ENCODE peak calls at places on chromosomes 6 and 20, in six cellular contexts. One of them, this sample, is unnamed.
A peak's percentile ranks its signal among the peaks of the same experiment; 100 is the strongest.

GRCh38 chr20:50493881-50494253 is 16.3 kb upstream of the PTPN1 start:
- DNase-seq in IMR-90: no peak
- DNase-seq in body of pancreas: no peak
- DNase-seq in breast epithelium: no peak
- DNase-seq in K562: no peak
- DNase-seq in tibial nerve: no peak
- DNase-seq in this sample: no peak

GRCh38 chr6:39794231-39794630 is 2.1 kb downstream of the DAAM2 start:
- DNase-seq in tibial nerve: no peak
- DNase-seq in IMR-90: no peak
- DNase-seq in body of pancreas: no peak
- DNase-seq in K562: no peak
- DNase-seq in breast epithelium: no peak
- DNase-seq in this sample: no peak

GRCh38 chr20:43492101-43492500 is 15.4 kb upstream of the L3MBTL1 start:
- DNase-seq in tibial nerve: no peak
- DNase-seq in body of pancreas: no peak
- DNase-seq in K562: no peak
- DNase-seq in breast epithelium: no peak
- DNase-seq in IMR-90: peak; percentile 17
- DNase-seq in this sample: no peak

GRCh38 chr20:53774487-53775203 is 181.0 kb upstream of the ZNF217 start:
- DNase-seq in breast epithelium: no peak
- DNase-seq in tibial nerve: no peak
- DNase-seq in body of pancreas: no peak
- DNase-seq in IMR-90: peak; percentile 95
- DNase-seq in K562: no peak
- DNase-seq in this sample: no peak

GRCh38 chr20:58244517-58245030 is 16.1 kb upstream of the ANKRD60 start:
- DNase-seq in breast epithelium: no peak
- DNase-seq in tibial nerve: no peak
- DNase-seq in IMR-90: no peak
- DNase-seq in body of pancreas: no peak
- DNase-seq in K562: no peak
- DNase-seq in this sample: no peak

GRCh38 chr6:13355969-13356368 is 27.6 kb upstream of the TBC1D7 start:
- DNase-seq in body of pancreas: no peak
- DNase-seq in tibial nerve: no peak
- DNase-seq in K562: no peak
- DNase-seq in IMR-90: peak; percentile 14
- DNase-seq in breast epithelium: no peak
- DNase-seq in this sample: no peak

GRCh38 chr20:21607971-21608735 is 94.3 kb upstream of the NKX2-2 start:
- DNase-seq in body of pancreas: peak; percentile 48
- DNase-seq in tibial nerve: no peak
- DNase-seq in breast epithelium: peak; percentile 74
- DNase-seq in K562: no peak
- DNase-seq in IMR-90: no peak
- DNase-seq in this sample: no peak

GRCh38 chr6:33710296-33711121 is 991 bp downstream of the UQCC2 start:
- DNase-seq in tibial nerve: no peak
- DNase-seq in K562: peak; percentile 36
- DNase-seq in breast epithelium: no peak
- DNase-seq in body of pancreas: peak; percentile 34
- DNase-seq in IMR-90: no peak
- DNase-seq in this sample: no peak

GRCh38 chr20:25257130-25257529 is 9.2 kb downstream of the PYGB start:
- DNase-seq in IMR-90: no peak
- DNase-seq in body of pancreas: no peak
- DNase-seq in K562: no peak
- DNase-seq in breast epithelium: no peak
- DNase-seq in tibial nerve: no peak
- DNase-seq in this sample: no peak

GRCh38 chr6:28858963-28859362 is 64.8 kb downstream of the TRIM27 start:
- DNase-seq in body of pancreas: no peak
- DNase-seq in tibial nerve: no peak
- DNase-seq in IMR-90: no peak
- DNase-seq in K562: no peak
- DNase-seq in breast epithelium: no peak
- DNase-seq in this sample: no peak

DNA sequence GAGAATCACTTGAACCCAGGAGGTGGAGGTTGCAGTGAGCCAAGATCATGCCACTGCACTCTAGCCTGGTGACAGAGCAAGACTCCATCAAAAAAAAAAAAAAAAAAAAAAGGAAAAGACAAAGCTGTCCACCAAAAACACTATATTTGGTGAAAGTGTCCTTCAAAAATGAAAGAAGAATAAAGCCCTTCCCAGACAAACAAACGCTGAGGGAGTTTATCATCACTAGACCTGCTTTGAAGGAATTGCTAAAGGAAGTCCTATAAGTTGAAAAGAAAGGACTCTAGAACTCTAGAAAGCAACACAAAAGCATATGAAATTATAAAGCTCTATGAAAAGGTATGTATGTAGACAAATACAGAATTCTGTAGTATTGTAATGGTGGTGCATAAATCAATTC is 98.8 kb downstream of the SEL1L2 start:
- DNase-seq in IMR-90: no peak
- DNase-seq in K562: no peak
- DNase-seq in body of pancreas: no peak
- DNase-seq in tibial nerve: no peak
- DNase-seq in breast epithelium: no peak
- DNase-seq in this sample: no peak
- H3K4me3 ChIP-seq in IMR-90: no peak overlapping the region
- H3K4me3 ChIP-seq in K562: no peak overlapping the region
- H3K4me3 ChIP-seq in body of pancreas: no peak overlapping the region
- H3K4me3 ChIP-seq in tibial nerve: no peak overlapping the region
- H3K4me3 ChIP-seq in breast epithelium: no peak overlapping the region
- H3K4me3 ChIP-seq in this sample: no peak overlapping the region

DNA sequence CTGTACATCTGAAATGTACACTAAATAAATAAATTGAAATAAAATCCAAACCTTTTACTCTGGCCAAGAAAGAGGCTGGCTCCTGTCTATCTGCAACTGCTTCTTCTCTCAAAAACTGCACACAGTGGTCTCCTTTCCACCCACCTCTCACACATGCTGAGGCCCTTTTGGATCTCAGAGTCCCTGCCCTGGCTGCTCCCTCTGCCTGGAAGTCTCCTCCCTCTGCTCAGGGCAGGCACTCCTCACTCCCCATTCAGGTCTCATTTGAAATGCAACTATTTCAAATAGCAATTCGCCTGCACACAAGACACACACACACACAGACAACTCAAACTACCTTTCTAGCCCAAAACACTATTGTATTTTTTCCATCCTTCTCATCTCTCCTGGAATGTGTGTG is 348.8 kb downstream of the PKHD1 start:
- DNase-seq in tibial nerve: no peak
- DNase-seq in breast epithelium: no peak
- DNase-seq in body of pancreas: no peak
- DNase-seq in IMR-90: no peak
- DNase-seq in K562: no peak
- DNase-seq in this sample: no peak
- TF ChIP-seq POLR2A in tibial nerve: no peak
- TF ChIP-seq POLR2A in breast epithelium: no peak
- TF ChIP-seq POLR2A in body of pancreas: no peak
- TF ChIP-seq POLR2A in IMR-90: no peak
- TF ChIP-seq POLR2A in K562: no peak
- TF ChIP-seq POLR2A in this sample: no peak

GRCh38 chr6:41568585-41569384 is 22.6 kb downstream of the FOXP4 start:
- DNase-seq in breast epithelium: no peak
- DNase-seq in K562: no peak
- DNase-seq in IMR-90: peak; percentile 49
- DNase-seq in tibial nerve: no peak
- DNase-seq in body of pancreas: peak; percentile 77
- DNase-seq in this sample: no peak

GRCh38 chr6:41568202-41568584 is 22.0 kb downstream of the FOXP4 start:
- DNase-seq in breast epithelium: no peak
- DNase-seq in K562: no peak
- DNase-seq in IMR-90: no peak
- DNase-seq in body of pancreas: no peak
- DNase-seq in tibial nerve: no peak
- DNase-seq in this sample: no peak

GRCh38 chr6:41572613-41573012 is 26.4 kb downstream of the FOXP4 start:
- DNase-seq in breast epithelium: no peak
- DNase-seq in K562: no peak
- DNase-seq in IMR-90: no peak
- DNase-seq in body of pancreas: no peak
- DNase-seq in tibial nerve: no peak
- DNase-seq in this sample: no peak

GRCh38 chr6:41571066-41571780 is 25.0 kb downstream of the FOXP4 start:
- DNase-seq in IMR-90: no peak
- DNase-seq in K562: no peak
- DNase-seq in breast epithelium: no peak
- DNase-seq in tibial nerve: no peak
- DNase-seq in body of pancreas: no peak
- DNase-seq in this sample: no peak

GRCh38 chr6:41570270-41570615 is 24.1 kb downstream of the FOXP4 start:
- DNase-seq in IMR-90: no peak
- DNase-seq in tibial nerve: no peak
- DNase-seq in breast epithelium: no peak
- DNase-seq in K562: no peak
- DNase-seq in body of pancreas: no peak
- DNase-seq in this sample: no peak
- H3K4me3 ChIP-seq in IMR-90: no peak overlapping the region
- H3K4me3 ChIP-seq in tibial nerve: no peak overlapping the region
- H3K4me3 ChIP-seq in breast epithelium: no peak overlapping the region
- H3K4me3 ChIP-seq in K562: no peak overlapping the region
- H3K4me3 ChIP-seq in body of pancreas: no peak overlapping the region
- H3K4me3 ChIP-seq in this sample: no peak overlapping the region

GRCh38 chr6:2876210-2877056 is 26.7 kb downstream of the SERPINB9 start:
- DNase-seq in body of pancreas: peak; percentile 73
- DNase-seq in tibial nerve: no peak
- DNase-seq in K562: no peak
- DNase-seq in breast epithelium: no peak
- DNase-seq in IMR-90: peak; percentile 81
- DNase-seq in this sample: peak; percentile 66
- TF ChIP-seq POLR2A in body of pancreas: peak; percentile 69
- TF ChIP-seq POLR2A in tibial nerve: no peak
- TF ChIP-seq POLR2A in K562: no peak
- TF ChIP-seq POLR2A in breast epithelium: no peak
- TF ChIP-seq POLR2A in IMR-90: no peak
- TF ChIP-seq POLR2A in this sample: no peak

GRCh38 chr6:144327081-144327480 is 41.9 kb downstream of the UTRN start:
- DNase-seq in body of pancreas: no peak
- DNase-seq in K562: no peak
- DNase-seq in IMR-90: no peak
- DNase-seq in breast epithelium: no peak
- DNase-seq in tibial nerve: no peak
- DNase-seq in this sample: no peak

GRCh38 chr6:144332177-144332576 is 47.0 kb downstream of the UTRN start:
- DNase-seq in breast epithelium: no peak
- DNase-seq in K562: no peak
- DNase-seq in IMR-90: no peak
- DNase-seq in tibial nerve: no peak
- DNase-seq in body of pancreas: no peak
- DNase-seq in this sample: no peak

GRCh38 chr6:144330588-144330987 is 45.5 kb downstream of the UTRN start:
- DNase-seq in IMR-90: no peak
- DNase-seq in K562: no peak
- DNase-seq in breast epithelium: peak; percentile 78
- DNase-seq in tibial nerve: no peak
- DNase-seq in body of pancreas: peak; percentile 68
- DNase-seq in this sample: no peak

GRCh38 chr6:144331610-144332009 is 46.5 kb downstream of the UTRN start:
- DNase-seq in tibial nerve: no peak
- DNase-seq in body of pancreas: no peak
- DNase-seq in breast epithelium: no peak
- DNase-seq in IMR-90: peak; percentile 93
- DNase-seq in K562: no peak
- DNase-seq in this sample: no peak

GRCh38 chr6:144330017-144330416 is 44.9 kb downstream of the UTRN start:
- DNase-seq in tibial nerve: no peak
- DNase-seq in breast epithelium: no peak
- DNase-seq in K562: no peak
- DNase-seq in body of pancreas: no peak
- DNase-seq in IMR-90: no peak
- DNase-seq in this sample: no peak
- H3K4me3 ChIP-seq in tibial nerve: no peak overlapping the region
- H3K4me3 ChIP-seq in breast epithelium: no peak overlapping the region
- H3K4me3 ChIP-seq in K562: no peak overlapping the region
- H3K4me3 ChIP-seq in body of pancreas: no peak overlapping the region
- H3K4me3 ChIP-seq in IMR-90: no peak overlapping the region
- H3K4me3 ChIP-seq in this sample: no peak overlapping the region

This sample was measured in Peyer's patch.